ENCODE peak calls at places on chromosomes 3 and 15, in nine cellular contexts. A is OCI-LY7, L is cardiac muscle cell, B is foreskin keratinocyte, K is stomach, W is NB4, P is fibroblast of mammary gland, O is left ventricle myocardium inferior, M is AG04450. R is an unnamed sample.
A peak's percentile ranks its signal among the peaks of the same experiment; 100 is the strongest.

GRCh38 chr3:134645515-134645914 is 5.3 kb downstream of the KY start:
- DNase-seq in A (no peak), L (no peak), B (no peak), K (no peak), W (no peak), P (no peak), O (no peak), M (no peak), R (no peak)

GRCh38 chr3:128195369-128195768 is 42.1 kb downstream of the EEFSEC start:
- DNase-seq in A (no peak), L (no peak), B (no peak), K (no peak), W (no peak), P (no peak), O (no peak), M (no peak), R (no peak)

GRCh38 chr3:197501496-197501878 is 54.3 kb downstream of the BDH1 start:
- DNase-seq in A (peak; percentile 49), L (peak; percentile 62), B (no peak), K (no peak), W (peak; percentile 58), P (peak; percentile 36), O (no peak), M (no peak), R (no peak)

GRCh38 chr3:8576841-8577553 is 67.6 kb downstream of the SSUH2 start:
- DNase-seq in A (no peak), L (peak; percentile 54), B (no peak), K (no peak), W (no peak), P (peak; percentile 54), O (no peak), M (peak; percentile 91), R (no peak)

GRCh38 chr3:131326307-131326706 is 55.3 kb upstream of the NUDT16 start:
- DNase-seq in A (no peak), L (peak; percentile 25), B (peak; percentile 80), K (no peak), W (no peak), P (peak; percentile 44), O (no peak), M (no peak), R (no peak)

GRCh38 chr3:73786346-73786807 is 161.6 kb upstream of the PDZRN3 start:
- DNase-seq in A (no peak), L (peak; percentile 75), B (peak; percentile 95), K (no peak), W (no peak), P (peak; percentile 97), O (no peak), M (peak; percentile 73), R (no peak)

GRCh38 chr15:100314809-100315400 is 26.9 kb downstream of the ADAMTS17 start:
- DNase-seq in A (no peak), L (no peak), B (no peak), K (no peak), W (no peak), P (no peak), O (no peak), M (no peak), R (no peak)

GRCh38 chr15:64373360-64373759 is 7.9 kb downstream of the PCLAF start:
- DNase-seq in A (no peak), L (no peak), B (no peak), K (no peak), W (peak; percentile 69), P (no peak), O (no peak), M (no peak), R (no peak)

GRCh38 chr3:106691476-106691875 is 685.8 kb upstream of the CCDC54 start:
- DNase-seq in A (no peak), L (no peak), B (no peak), K (no peak), W (no peak), P (no peak), O (no peak), M (no peak), R (no peak)

GRCh38 chr3:197298858-197299854 is 744 bp upstream of the DLG1 start:
- DNase-seq in A (peak; percentile 79), L (peak; percentile 13), B (peak; percentile 77), K (peak; percentile 75), W (peak; percentile 32), P (no peak), O (peak; percentile 29), M (no peak), R (peak; percentile 56)

GRCh38 chr3:49476563-49476962 is 6.5 kb downstream of the DAG1 start:
- DNase-seq in A (no peak), L (no peak), B (no peak), K (no peak), W (peak; percentile 84), P (peak; percentile 36), O (no peak), M (no peak), R (no peak)

GRCh38 chr3:69822501-69822900 is 83.2 kb downstream of the MITF start:
- DNase-seq in A (no peak), L (no peak), B (no peak), K (no peak), W (no peak), P (peak; percentile 35), O (no peak), M (no peak), R (no peak)

GRCh38 chr15:69723404-69724097 is 270.9 kb downstream of the RPLP1 start:
- DNase-seq in A (peak; percentile 40), L (no peak), B (no peak), K (no peak), W (peak; percentile 65), P (no peak), O (peak; percentile 25), M (no peak), R (no peak)

GRCh38 chr15:60633426-60633968 is 154.6 kb upstream of the ICE2 start:
- DNase-seq in A (no peak), L (no peak), B (no peak), K (no peak), W (no peak), P (no peak), O (no peak), M (no peak), R (no peak)

GRCh38 chr15:75172168-75172841 is 29.4 kb upstream of the C15orf39 start:
- DNase-seq in A (no peak), L (no peak), B (peak; percentile 20), K (no peak), W (peak; percentile 65), P (no peak), O (no peak), M (no peak), R (no peak)

GRCh38 chr15:26889298-26889898 is 22.5 kb downstream of the GABRA5 start:
- DNase-seq in A (peak; percentile 67), L (peak; percentile 75), B (peak; percentile 37), K (peak; percentile 74), W (peak; percentile 71), P (peak; percentile 78), O (no peak), M (peak; percentile 34), R (no peak)

GRCh38 chr15:50176869-50177268 is 5.1 kb upstream of the SLC27A2 start:
- DNase-seq in A (no peak), L (peak; percentile 4), B (no peak), K (no peak), W (no peak), P (peak; percentile 8), O (no peak), M (no peak), R (no peak)

DNA sequence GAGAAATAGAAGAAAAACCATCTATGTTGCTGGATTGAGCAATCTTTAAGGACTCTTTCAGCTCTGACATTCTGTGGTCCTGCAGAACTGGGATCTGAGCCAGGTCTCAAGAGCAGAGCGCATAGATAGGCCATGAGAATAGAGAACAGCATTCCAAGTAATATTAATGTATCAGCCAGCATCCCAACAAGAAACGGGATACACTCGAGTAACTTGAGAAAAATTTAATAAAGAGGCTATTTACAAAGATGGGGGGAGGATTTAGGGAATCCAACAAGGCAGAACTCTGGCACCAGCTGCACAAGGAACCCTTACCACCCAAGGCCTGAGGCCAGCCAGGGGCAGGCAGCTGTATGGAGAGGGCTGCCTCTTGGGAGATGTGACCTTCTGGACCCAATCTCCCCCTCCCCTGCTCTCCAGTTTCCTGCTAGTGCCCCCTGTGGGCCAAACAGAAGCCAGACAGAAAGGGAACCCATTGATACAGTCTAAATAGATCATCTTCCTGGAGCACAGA is 8.2 kb downstream of the TMOD2 start:
- DNase-seq in A (no peak), L (peak; percentile 98), B (peak; percentile 52), K (no peak), W (peak; percentile 54), P (peak; percentile 97), O (peak; percentile 50), M (peak; percentile 81), R (no peak)
- TF ChIP-seq CTCF in A (peak; percentile 67), L (peak; percentile 51), B (no peak), K (no peak), W (peak; percentile 54), P (peak; percentile 53), O (peak; percentile 42), M (peak; percentile 40), R (peak; percentile 24)

GRCh38 chr3:138426211-138426610 is 8.2 kb upstream of the ESYT3 start:
- DNase-seq in A (no peak), L (peak; percentile 60), B (no peak), K (no peak), W (peak; percentile 36), P (peak; percentile 15), O (no peak), M (no peak), R (no peak)
- TF ChIP-seq CTCF in A (peak; percentile 41), L (peak; percentile 62), B (peak; percentile 61), K (no peak), W (peak; percentile 41), P (peak; percentile 47), O (peak; percentile 60), M (peak; percentile 67), R (peak; percentile 43)

DNA sequence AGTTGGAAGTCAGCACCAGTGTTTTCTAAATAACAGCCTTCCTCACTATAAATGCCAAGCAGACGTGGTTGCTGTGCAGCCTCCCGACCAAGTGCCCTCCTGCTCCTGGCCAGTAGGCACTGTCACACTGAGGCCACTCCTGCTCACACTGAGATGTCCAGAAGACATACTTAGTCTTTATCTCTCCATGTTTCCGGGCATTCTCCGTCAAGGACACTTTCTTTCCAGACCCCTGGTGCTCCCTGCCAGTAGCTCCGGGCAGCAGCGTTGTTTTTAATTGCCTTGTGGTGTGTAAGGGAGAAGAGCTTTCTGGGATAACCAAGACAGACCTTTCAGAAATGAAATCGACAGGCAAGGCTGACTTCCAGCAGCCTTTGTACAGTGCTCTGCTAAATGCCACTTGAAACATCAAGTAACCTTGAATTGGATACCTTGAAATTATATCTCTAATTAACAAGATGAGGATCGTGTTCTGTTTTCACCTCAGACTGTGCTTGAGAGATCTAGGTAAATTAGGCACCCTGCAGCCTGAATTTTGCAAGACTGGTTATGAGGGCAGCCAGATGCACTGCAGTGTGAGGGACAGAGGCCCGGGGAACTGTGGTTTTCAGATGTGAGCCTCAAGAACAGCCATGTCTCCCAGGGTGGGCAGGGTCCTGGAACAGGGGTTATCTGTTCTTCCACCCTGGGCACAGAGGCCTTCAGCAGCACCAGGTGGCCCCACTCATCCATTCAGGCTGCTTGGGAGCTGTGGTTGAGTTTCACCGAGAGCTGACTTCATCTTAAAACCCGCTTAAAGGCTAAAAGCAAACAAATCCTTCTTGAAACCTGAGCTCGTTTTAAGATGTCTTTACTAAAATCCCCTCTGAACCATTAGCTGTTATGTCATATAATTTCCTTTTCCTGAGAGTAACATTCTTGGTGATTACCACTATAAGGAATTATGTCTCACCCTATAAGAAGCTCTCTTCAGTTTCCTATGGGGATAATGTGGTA is 105.6 kb upstream of the IL12A start:
- DNase-seq in A (no peak), L (peak; percentile 30), B (peak; percentile 84), K (no peak), W (no peak), P (peak; percentile 63), O (no peak), M (peak; percentile 84), R (no peak)
- TF ChIP-seq CTCF in A (no peak), L (no peak), B (no peak), K (no peak), W (no peak), P (no peak), O (no peak), M (peak; percentile 19), R (no peak)

GRCh38 chr3:41095702-41096101 is 103.6 kb upstream of the CTNNB1 start:
- DNase-seq in A (no peak), L (no peak), B (no peak), K (no peak), W (no peak), P (no peak), O (no peak), M (no peak), R (no peak)
- TF ChIP-seq CTCF in A (peak; percentile 25), L (no peak), B (peak; percentile 35), K (no peak), W (no peak), P (peak; percentile 4), O (no peak), M (no peak), R (no peak)